ENCODE peak calls at places on chromosomes 1 and 21, in ten cellular contexts. C is CD8-positive, alpha-beta T cell; W is NCI-H2171; U is brain pericyte; X is skeletal muscle cell; Z is prostate gland; V is activated gamma-delta T cell treated with anti-CD3 and anti-CD28 coated beads, Interleukin-2, amount 50 U/mL, for 16 hours; B is non-pigmented ciliary epithelial cell; Q is tibial artery; S is neural crest cell. Y is an unnamed sample.

GRCh38 chr1:31423418-31423947 is 10.5 kb downstream of the SERINC2 start:
- DNase-seq in C (no peak), B (no peak), S (no peak), Z (no peak), X (no peak), V (no peak), U (no peak), Q (no peak), W (peak; percentile 68), Y (no peak)

GRCh38 chr21:45979651-45980050 is 1.9 kb upstream of the COL6A1 start:
- DNase-seq in W (no peak), Z (no peak), U (no peak), V (no peak), Q (no peak), C (no peak), B (no peak), S (no peak), X (no peak), Y (no peak)

GRCh38 chr1:50701706-50702317 is 258.3 kb downstream of the FAF1 start:
- DNase-seq in U (no peak), B (no peak), C (no peak), S (no peak), V (no peak), W (peak; percentile 5), X (no peak), Z (no peak), Q (no peak), Y (no peak)

GRCh38 chr1:27752372-27752771 is 20.6 kb upstream of the STX12 start:
- DNase-seq in V (no peak), B (no peak), S (no peak), Z (no peak), Q (no peak), X (no peak), C (no peak), W (peak; percentile 19), U (no peak), Y (no peak)

GRCh38 chr1:152408664-152409063 is 5.4 kb downstream of the CRNN start:
- DNase-seq in S (no peak), X (no peak), Q (no peak), V (no peak), U (no peak), B (no peak), Z (no peak), W (no peak), C (no peak), Y (no peak)

GRCh38 chr1:99146129-99146848 is 118.0 kb upstream of the PLPPR4 start:
- DNase-seq in B (no peak), S (no peak), W (no peak), U (peak; percentile 2), Z (no peak), Q (no peak), C (no peak), V (no peak), X (no peak), Y (no peak)

GRCh38 chr21:45857761-45858160 is 123.8 kb upstream of the COL6A1 start:
- DNase-seq in Q (no peak), C (no peak), V (no peak), Z (no peak), S (no peak), B (no peak), X (no peak), W (no peak), U (no peak), Y (no peak)

GRCh38 chr1:81053826-81054225 is 746.9 kb upstream of the ADGRL2 start:
- DNase-seq in V (no peak), C (no peak), X (no peak), B (no peak), U (no peak), S (no peak), Q (no peak), Z (no peak), W (no peak), Y (no peak)

GRCh38 chr1:21378705-21379494 is 61.0 kb upstream of the NBPF3 start:
- DNase-seq in C (no peak), U (no peak), Z (no peak), B (no peak), Q (no peak), S (no peak), X (no peak), V (no peak), W (no peak), Y (no peak)

GRCh38 chr1:26597629-26598039 is 68.1 kb downstream of the RPS6KA1 start:
- DNase-seq in V (no peak), C (no peak), Q (no peak), S (no peak), Z (peak; percentile 10), W (peak; percentile 8), B (no peak), U (no peak), X (no peak), Y (peak; percentile 26)

GRCh38 chr1:26907071-26907922 is 6.5 kb downstream of the NR0B2 start:
- DNase-seq in S (no peak), B (peak; percentile 69), W (no peak), U (no peak), C (no peak), Q (no peak), X (peak; percentile 43), Z (no peak), V (no peak), Y (peak; percentile 83)

GRCh38 chr1:50352428-50352827 is 70.8 kb downstream of the DMRTA2 start:
- DNase-seq in W (no peak), B (no peak), S (no peak), Q (no peak), Z (no peak), X (no peak), V (no peak), C (no peak), U (no peak), Y (no peak)

GRCh38 chr1:40784141-40784770 is 669 bp downstream of the KCNQ4 start:
- DNase-seq in Z (no peak), V (no peak), C (no peak), U (no peak), X (no peak), B (no peak), Q (no peak), S (no peak), W (no peak), Y (no peak)

GRCh38 chr1:106753069-106753468 is 303.4 kb upstream of the PRMT6 start:
- DNase-seq in Q (no peak), W (no peak), C (no peak), V (no peak), X (no peak), Z (no peak), B (no peak), S (no peak), U (no peak), Y (no peak)

GRCh38 chr1:12169442-12170135 is 2.8 kb downstream of the TNFRSF1B start:
- DNase-seq in U (no peak), V (no peak), Q (no peak), S (no peak), X (no peak), W (no peak), Z (no peak), B (no peak), C (no peak), Y (no peak)

GRCh38 chr1:206779565-206780091 is 7.3 kb upstream of the IL10 start:
- DNase-seq in Q (no peak), C (no peak), Z (no peak), W (no peak), U (no peak), V (no peak), S (no peak), X (no peak), B (no peak), Y (no peak)

GRCh38 chr1:181324797-181325616 is 158.3 kb upstream of the CACNA1E start:
- DNase-seq in Q (no peak), C (peak; percentile 51), B (no peak), V (peak; percentile 32), S (no peak), U (no peak), X (no peak), W (no peak), Z (no peak), Y (peak; percentile 17)

GRCh38 chr1:61742620-61743431 is 546 bp downstream of the PATJ start:
- DNase-seq in C (no peak), B (no peak), W (no peak), Z (peak; percentile 23), S (peak; percentile 22), U (no peak), Q (peak; percentile 79), X (no peak), V (peak; percentile 6), Y (no peak)

GRCh38 chr1:179369751-179370341 is 4.1 kb downstream of the AXDND1 start:
- DNase-seq in Q (no peak), V (peak; percentile 11), U (peak; percentile 31), B (no peak), W (peak; percentile 39), X (peak; percentile 23), Z (peak; percentile 41), C (peak; percentile 23), S (peak; percentile 25), Y (peak; percentile 7)

GRCh38 chr21:18529253-18529652 is 125.7 kb upstream of the TMPRSS15 start:
- DNase-seq in V (no peak), U (peak; percentile 27), Q (no peak), C (no peak), W (no peak), S (no peak), B (peak; percentile 71), Z (no peak), X (peak; percentile 95), Y (peak; percentile 21)